ENCODE peak calls at places on chromosomes 3 and 15, in ten cellular contexts. R, O, V, D, N, Z, C, U, Y and K are unnamed samples.

GRCh38 chr3:143084856-143085731 is 34.5 kb upstream of the CHST2 start:
- DNase-seq in D (no peak), V (peak), R (no peak), U (peak), C (no peak), Y (no peak), O (peak), N (peak), Z (no peak), K (no peak)

GRCh38 chr3:97559398-97559797 is 205.2 kb upstream of the ARL6 start:
- DNase-seq in V (no peak), Y (no peak), O (no peak), N (no peak), Z (no peak), U (no peak), R (no peak), C (no peak), D (no peak), K (no peak)

GRCh38 chr3:71583569-71584215 is at the start of gene FOXP1:
- DNase-seq in Y (peak), Z (peak), C (peak), U (peak), O (peak), V (peak), N (peak), D (peak), R (peak), K (peak)

GRCh38 chr3:13491206-13491974 is 11.3 kb downstream of the HDAC11 start:
- DNase-seq in Z (no peak), D (no peak), Y (no peak), C (no peak), N (no peak), U (no peak), V (no peak), O (no peak), R (peak), K (peak)

GRCh38 chr3:16338124-16338523 is 73.1 kb downstream of the OXNAD1 start:
- DNase-seq in D (no peak), V (peak), Z (no peak), R (no peak), Y (no peak), N (peak), C (peak), U (no peak), O (no peak), K (no peak)

GRCh38 chr3:36903119-36903882 is 41.6 kb downstream of the TRANK1 start:
- DNase-seq in D (no peak), O (no peak), C (no peak), R (no peak), N (peak), V (no peak), Z (no peak), Y (no peak), U (no peak), K (no peak)

GRCh38 chr3:110533089-110533488 is 538.5 kb upstream of the NECTIN3 start:
- DNase-seq in N (peak), Y (peak), Z (no peak), D (no peak), U (no peak), R (no peak), V (peak), C (no peak), O (peak), K (no peak)

GRCh38 chr15:72491768-72492167 is 17.6 kb downstream of the ARIH1 start:
- DNase-seq in Z (no peak), D (no peak), Y (no peak), O (peak), U (peak), C (no peak), R (no peak), V (peak), N (peak), K (no peak)

GRCh38 chr3:14228611-14229470 is 50.2 kb downstream of the LSM3 start:
- DNase-seq in Y (no peak), C (no peak), N (no peak), Z (no peak), U (no peak), R (no peak), D (no peak), O (no peak), V (peak), K (no peak)

GRCh38 chr3:187878776-187879524 is 133.7 kb upstream of the BCL6 start:
- DNase-seq in C (no peak), Z (no peak), V (peak), R (no peak), D (no peak), N (peak), O (peak), Y (no peak), U (peak), K (no peak)

DNA sequence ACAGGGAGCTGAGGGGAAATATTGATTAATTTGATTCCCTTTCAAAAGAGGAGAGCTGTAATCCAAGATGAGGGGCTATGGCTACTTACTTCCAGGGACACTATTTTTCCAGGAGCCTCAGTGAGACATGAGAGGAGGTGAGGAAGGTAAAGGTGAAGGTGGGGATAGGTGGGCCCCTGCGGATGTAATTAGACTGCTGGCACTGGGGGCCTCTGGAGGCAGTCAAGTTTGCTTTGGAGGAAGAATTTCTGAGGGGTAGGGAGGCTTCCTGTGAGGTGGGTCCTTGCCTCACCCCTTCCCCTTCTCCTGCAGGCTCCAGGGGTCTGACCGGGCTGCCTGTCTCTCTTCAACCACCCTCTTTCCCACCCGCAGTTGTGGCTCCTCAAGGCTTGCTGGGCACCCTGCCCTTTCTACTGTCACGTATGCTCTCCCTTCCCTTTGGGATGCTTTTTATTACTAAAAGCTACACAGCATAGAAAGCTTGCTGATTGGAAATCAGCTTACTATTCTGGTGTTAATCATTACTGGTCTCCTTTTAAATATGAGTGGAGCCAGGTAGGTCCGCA is 22.5 kb downstream of the GASK1A start:
- DNase-seq in C (no peak), O (no peak), Y (no peak), R (no peak), U (no peak), Z (no peak), D (no peak), N (no peak), V (no peak), K (no peak)
- H3K4me3 ChIP-seq in C (no peak), O (no peak), Y (no peak), R (no peak), U (no peak), Z (no peak), D (no peak), N (no peak), V (peak), K (no peak)

GRCh38 chr3:46700772-46701171 is 420 bp upstream of the TMIE start:
- DNase-seq in Z (no peak), U (no peak), R (peak), Y (peak), O (no peak), N (peak), C (no peak), D (peak), V (no peak), K (no peak)
- H3K4me3 ChIP-seq in Z (no peak), U (no peak), R (peak), Y (no peak), O (no peak), N (peak), C (no peak), D (no peak), V (no peak), K (no peak)

GRCh38 chr15:66404532-66404931 is 17.8 kb downstream of the MAP2K1 start:
- DNase-seq in N (no peak), Y (no peak), O (no peak), Z (no peak), U (no peak), C (no peak), D (no peak), V (no peak), R (no peak), K (no peak)
- H3K4me3 ChIP-seq in N (no peak), Y (no peak), O (no peak), Z (no peak), U (no peak), C (no peak), D (no peak), V (no peak), R (peak), K (no peak)

DNA sequence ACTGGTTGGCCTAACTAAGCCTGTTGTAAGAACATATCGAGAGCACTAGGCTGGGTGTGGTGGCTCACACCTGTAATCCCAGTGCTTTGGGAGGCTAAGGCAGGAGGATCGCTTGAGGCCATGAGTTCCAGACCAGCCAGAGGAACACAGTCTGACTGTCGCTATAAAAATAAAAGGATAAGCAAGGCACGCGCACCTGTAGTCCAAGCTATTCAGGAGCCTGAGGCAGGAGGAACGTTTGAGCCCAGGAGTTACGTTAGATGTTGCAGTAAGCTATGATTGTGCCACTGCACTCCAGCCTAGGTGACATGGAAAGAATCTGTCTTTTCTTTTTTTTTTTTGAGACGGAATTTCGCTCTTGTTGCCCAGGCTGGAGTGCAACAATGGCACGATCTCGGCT is 24.9 kb downstream of the MAP4 start:
- DNase-seq in N (no peak), C (no peak), V (no peak), U (no peak), D (no peak), Y (no peak), R (no peak), Z (no peak), O (no peak), K (no peak)
- H3K4me3 ChIP-seq in N (no peak), C (no peak), V (no peak), U (no peak), D (no peak), Y (no peak), R (no peak), Z (no peak), O (no peak), K (no peak)

DNA sequence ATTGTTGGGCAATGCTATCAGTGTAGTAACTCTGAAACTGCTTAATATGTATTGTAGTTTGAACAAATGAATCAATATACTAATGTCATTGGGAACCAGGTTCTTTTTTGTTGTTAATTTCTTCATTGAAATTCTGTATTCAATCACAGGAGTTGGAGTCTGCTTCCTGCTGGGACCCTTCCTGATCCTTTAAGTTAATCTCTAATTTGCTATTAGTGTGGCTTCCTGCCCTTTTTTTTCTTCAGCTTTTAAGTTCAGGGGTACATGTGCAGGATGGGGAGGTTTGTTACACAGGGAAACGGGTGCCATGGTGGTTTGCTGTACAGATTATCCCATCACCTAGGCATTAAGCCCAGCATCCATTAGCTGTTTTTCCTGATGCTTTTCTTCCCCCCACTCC is 21.7 kb downstream of the GPR160 start:
- DNase-seq in Y (no peak), O (no peak), R (no peak), U (no peak), D (no peak), Z (no peak), N (no peak), C (no peak), V (no peak), K (no peak)
- H3K4me3 ChIP-seq in Y (no peak), O (no peak), R (no peak), U (no peak), D (no peak), Z (no peak), N (no peak), C (no peak), V (no peak), K (no peak)

DNA sequence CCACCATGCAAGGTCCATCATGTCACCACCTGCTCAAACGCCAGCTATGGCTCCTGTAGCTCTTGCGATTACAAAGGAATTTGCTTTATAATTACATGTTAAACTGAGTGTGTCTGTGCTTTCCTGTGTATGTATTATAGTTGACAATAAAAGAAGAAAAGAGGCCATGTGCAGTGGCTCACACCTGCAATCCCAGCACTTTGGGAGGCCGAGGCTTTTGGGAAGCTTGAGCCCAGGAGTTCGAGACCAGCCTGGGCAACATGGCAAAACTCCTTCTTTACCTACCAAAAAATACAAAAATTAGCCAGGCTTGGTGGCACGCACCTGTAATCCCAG is 27.0 kb downstream of the ATRIP start:
- DNase-seq in U (no peak), Z (no peak), V (no peak), N (no peak), Y (no peak), C (no peak), R (no peak), D (no peak), O (no peak), K (no peak)
- H3K4me3 ChIP-seq in U (no peak), Z (peak), V (no peak), N (no peak), Y (no peak), C (peak), R (no peak), D (no peak), O (no peak), K (peak)

GRCh38 chr3:182967218-182968204 is 12.8 kb downstream of the DCUN1D1 start:
- DNase-seq in Z (no peak), D (no peak), V (peak), C (no peak), U (no peak), Y (no peak), N (no peak), R (no peak), O (no peak), K (no peak)
- H3K4me3 ChIP-seq in Z (no peak), D (no peak), V (no peak), C (no peak), U (no peak), Y (no peak), N (no peak), R (no peak), O (no peak), K (no peak)

DNA sequence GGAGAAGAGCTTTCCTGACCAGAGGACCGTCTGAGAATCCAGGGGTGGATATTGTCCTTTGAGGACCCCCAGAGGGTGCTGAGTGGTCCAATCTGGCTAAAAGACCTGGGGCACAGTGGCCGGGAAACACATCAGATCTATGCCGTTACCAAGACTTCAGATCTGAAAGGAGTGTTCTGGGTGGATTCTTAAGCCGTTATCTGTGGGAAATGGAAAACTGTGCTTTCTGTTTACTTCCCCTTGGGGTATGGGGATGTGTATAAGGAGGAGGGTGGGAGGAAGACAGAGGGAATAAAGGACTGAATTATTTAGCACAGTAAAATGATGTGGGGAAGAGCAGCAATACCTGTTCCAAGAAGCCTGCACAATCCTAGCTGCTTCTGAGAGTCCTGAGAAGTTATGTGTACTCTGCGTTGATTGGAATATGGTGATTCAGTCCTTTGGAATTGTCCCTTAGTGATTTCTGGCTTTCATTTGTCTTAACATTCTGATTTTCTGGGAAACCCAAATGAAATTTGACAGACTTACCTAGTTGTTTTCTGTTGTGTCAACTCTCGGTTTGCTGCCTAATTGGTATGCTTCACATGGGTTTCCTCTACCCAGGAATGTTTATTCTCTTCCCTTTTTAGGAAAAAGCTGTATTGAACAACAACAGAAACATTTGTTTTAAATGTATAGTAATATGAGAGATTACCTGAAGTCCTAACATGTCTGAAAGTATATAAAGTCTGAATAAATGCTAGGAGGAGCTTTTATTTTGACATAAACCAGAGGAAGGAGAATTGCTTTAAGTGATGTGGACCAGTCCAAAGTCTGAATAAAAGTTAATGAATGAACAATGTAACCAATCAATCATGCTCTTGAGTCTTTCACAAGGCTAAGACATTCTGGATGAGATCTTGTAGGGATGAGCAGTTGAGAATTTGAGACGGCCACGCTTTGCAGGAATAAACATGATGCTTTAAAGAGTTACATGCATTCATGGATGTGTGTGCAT is 427.1 kb upstream of the C2CD4B start:
- DNase-seq in U (peak), D (no peak), O (peak), Z (no peak), V (peak), C (no peak), R (no peak), Y (no peak), N (peak), K (no peak)
- H3K4me3 ChIP-seq in U (no peak), D (peak), O (no peak), Z (no peak), V (no peak), C (no peak), R (no peak), Y (no peak), N (no peak), K (no peak)

GRCh38 chr3:39140341-39140971 is 12.9 kb downstream of the CSRNP1 start:
- DNase-seq in Y (no peak), Z (no peak), U (no peak), C (no peak), D (no peak), V (no peak), O (no peak), R (no peak), N (no peak), K (no peak)
- H3K4me3 ChIP-seq in Y (no peak), Z (no peak), U (no peak), C (no peak), D (no peak), V (no peak), O (no peak), R (no peak), N (no peak), K (no peak)